ENCODE peak calls at places on chromosomes 11 and 22, in four cellular contexts. W is pons, M is astrocyte of the spinal cord, D is HEK293T. N is an unnamed sample.

GRCh38 chr22:29079218-29079901 is 6.5 kb downstream of the KREMEN1 start:
- DNase-seq in W (no peak), M (peak), D (peak), N (no peak)

GRCh38 chr11:76764941-76765340 is 18.2 kb upstream of the TSKU start:
- DNase-seq in W (no peak), M (no peak), D (no peak), N (peak)

GRCh38 chr22:19796169-19796568 is 35.6 kb downstream of the TBX1 start:
- DNase-seq in W (no peak), M (no peak), D (no peak), N (peak)

GRCh38 chr11:69217276-69218105 is 61.8 kb downstream of the SMIM38 start:
- DNase-seq in W (peak), M (no peak), D (no peak), N (peak)

GRCh38 chr11:35593143-35593542 is 25.1 kb upstream of the FJX1 start:
- DNase-seq in W (no peak), M (peak), D (no peak), N (no peak)

GRCh38 chr11:95372097-95372656 is 141.2 kb upstream of the SESN3 start:
- DNase-seq in W (no peak), M (no peak), D (no peak), N (no peak)

GRCh38 chr11:1471736-1472135 is 14.8 kb downstream of the MOB2 start:
- DNase-seq in W (no peak), M (no peak), D (no peak), N (peak)

GRCh38 chr11:64864135-64864472 is 14.3 kb downstream of the EHD1 start:
- DNase-seq in W (no peak), M (no peak), D (no peak), N (no peak)

GRCh38 chr11:60566773-60567172 is 51.6 kb downstream of the MS4A13 start:
- DNase-seq in W (peak), M (no peak), D (no peak), N (no peak)

GRCh38 chr11:65429724-65430405 is 7.3 kb downstream of the NEAT1 start:
- DNase-seq in W (no peak), M (peak), D (no peak), N (peak)

GRCh38 chr11:28144808-28145207 is 36.6 kb downstream of the METTL15 start:
- DNase-seq in W (no peak), M (peak), D (no peak), N (no peak)

GRCh38 chr11:130055637-130056036 is 14.1 kb upstream of the APLP2 start:
- DNase-seq in W (no peak), M (peak), D (no peak), N (no peak)

GRCh38 chr22:19488884-19489843 is 9.4 kb downstream of the CDC45 start:
- DNase-seq in W (no peak), M (no peak), D (no peak), N (no peak)

GRCh38 chr11:126793596-126793995 is 207.0 kb downstream of the KIRREL3 start:
- DNase-seq in W (no peak), M (no peak), D (no peak), N (no peak)

GRCh38 chr11:113875414-113876073 is at the start of gene USP28:
- DNase-seq in W (peak), M (peak), D (peak), N (peak)

GRCh38 chr11:28105869-28106268 is 2.1 kb downstream of the KIF18A start:
- DNase-seq in W (no peak), M (no peak), D (no peak), N (no peak)

GRCh38 chr11:104649002-104649401 is 249.3 kb downstream of the CASP12 start:
- DNase-seq in W (no peak), M (no peak), D (no peak), N (no peak)

GRCh38 chr11:102120006-102120405 is 9.8 kb downstream of the YAP1 start:
- DNase-seq in W (no peak), M (peak), D (no peak), N (no peak)

GRCh38 chr22:47367107-47367690 is 604.7 kb downstream of the TBC1D22A start:
- DNase-seq in W (no peak), M (no peak), D (no peak), N (no peak)

GRCh38 chr22:35422936-35423335 is 23.0 kb downstream of the MCM5 start:
- DNase-seq in W (no peak), M (no peak), D (no peak), N (no peak)

GRCh38 chr22:35754761-35755160 is 37.1 kb downstream of the APOL5 start:
- DNase-seq in W (no peak), M (no peak), D (no peak), N (no peak)

N was measured in aorta.